ENCODE peak calls at places on chromosomes 16 and 17, in six cellular contexts. K, B, Y, D, Q and F are unnamed samples.

GRCh38 chr16:700684-701584 is 4.7 kb downstream of the FBXL16 start:
- DNase-seq in K (no peak), B (no peak), Q (no peak), D (no peak), Y (no peak), F (no peak)

GRCh38 chr17:73437826-73438225 is 126.0 kb upstream of the CDC42EP4 start:
- DNase-seq in Y (no peak), D (no peak), K (no peak), B (no peak), Q (no peak), F (no peak)

GRCh38 chr17:58513391-58513912 is 986 bp downstream of the MTMR4 start:
- DNase-seq in Y (no peak), Q (no peak), B (no peak), K (no peak), D (no peak), F (no peak)

GRCh38 chr16:17265177-17265576 is 205.6 kb downstream of the XYLT1 start:
- DNase-seq in Q (no peak), Y (no peak), D (no peak), B (no peak), K (no peak), F (no peak)

GRCh38 chr16:1960665-1961630 is 1.6 kb downstream of the NDUFB10 start:
- DNase-seq in D (no peak), B (no peak), K (no peak), Q (no peak), Y (no peak), F (no peak)

GRCh38 chr17:75832652-75833400 is 11.4 kb downstream of the UNC13D start:
- DNase-seq in Q (no peak), D (no peak), K (no peak), B (no peak), Y (no peak), F (no peak)

GRCh38 chr16:27579086-27579980 is 29.4 kb downstream of the KATNIP start:
- DNase-seq in B (no peak), Y (no peak), Q (no peak), K (no peak), D (no peak), F (peak)

GRCh38 chr17:80866050-80866793 is 125.4 kb upstream of the CHMP6 start:
- DNase-seq in Q (peak), Y (no peak), D (peak), K (peak), B (no peak), F (peak)

GRCh38 chr16:54288592-54289241 is 2.1 kb upstream of the IRX3 start:
- DNase-seq in Q (no peak), Y (no peak), B (no peak), K (no peak), D (no peak), F (no peak)

GRCh38 chr16:21092951-21093350 is 57.7 kb downstream of the DNAH3 start:
- DNase-seq in D (no peak), K (no peak), B (no peak), Y (no peak), Q (no peak), F (no peak)

GRCh38 chr17:6495450-6496115 is 51.3 kb downstream of the PIMREG start:
- DNase-seq in D (no peak), K (no peak), B (no peak), Y (no peak), Q (no peak), F (no peak)

GRCh38 chr16:12083625-12084024 is 107.1 kb downstream of the SNX29 start:
- DNase-seq in Q (no peak), B (no peak), K (no peak), D (no peak), Y (no peak), F (no peak)

GRCh38 chr16:56140645-56141044 is 50.6 kb upstream of the GNAO1 start:
- DNase-seq in D (no peak), Y (no peak), Q (no peak), B (no peak), K (no peak), F (no peak)

GRCh38 chr17:81165246-81166032 is at the start of gene PVALEF:
- DNase-seq in D (no peak), B (no peak), Q (no peak), K (no peak), Y (no peak), F (peak)

GRCh38 chr17:36482611-36483504 is 3.6 kb upstream of the ZNHIT3 start:
- DNase-seq in B (no peak), Y (peak), K (peak), D (peak), Q (peak), F (peak)

GRCh38 chr16:89000207-89000959 is 23.4 kb upstream of the CBFA2T3 start:
- DNase-seq in Q (no peak), K (no peak), D (no peak), B (no peak), Y (no peak), F (no peak)

GRCh38 chr17:63029520-63029919 is 63.5 kb downstream of the TANC2 start:
- DNase-seq in K (no peak), Y (no peak), Q (no peak), D (no peak), B (no peak), F (no peak)

GRCh38 chr17:71633391-71633849 is 487.4 kb upstream of the SOX9 start:
- DNase-seq in Q (no peak), B (no peak), Y (no peak), D (peak), K (peak), F (peak)

GRCh38 chr16:66539628-66540469 is 10.1 kb downstream of the TK2 start:
- DNase-seq in Q (no peak), B (no peak), Y (no peak), K (no peak), D (no peak), F (peak)

GRCh38 chr17:75412455-75413317 is 7.2 kb upstream of the GRB2 start:
- DNase-seq in Q (peak), D (peak), Y (no peak), K (peak), B (no peak), F (peak)

GRCh38 chr17:44829558-44830358 is at the start of gene GJC1:
- DNase-seq in K (no peak), D (no peak), Q (no peak), Y (no peak), B (no peak), F (peak)

GRCh38 chr17:76551685-76552084 is 11.8 kb downstream of the PRCD start:
- DNase-seq in K (no peak), D (no peak), Y (no peak), Q (no peak), B (no peak), F (no peak)

GRCh38 chr17:46818319-46818928 is at the start of gene WNT3:
- DNase-seq in Y (no peak), Q (no peak), K (no peak), B (no peak), D (no peak), F (no peak)

GRCh38 chr17:804541-805435 is 22.6 kb downstream of the MRM3 start:
- DNase-seq in Y (no peak), D (no peak), Q (no peak), B (no peak), K (no peak), F (no peak)

GRCh38 chr16:54454616-54455015 is 168.0 kb upstream of the IRX3 start:
- DNase-seq in B (no peak), K (no peak), Q (no peak), Y (no peak), D (no peak), F (no peak)

GRCh38 chr17:37659887-37660286 is 16.6 kb upstream of the DDX52 start:
- DNase-seq in K (no peak), D (no peak), Q (no peak), Y (no peak), B (no peak), F (no peak)

GRCh38 chr16:13391337-13391736 is 489.9 kb downstream of the SHISA9 start:
- DNase-seq in B (no peak), K (no peak), D (no peak), Y (no peak), Q (no peak), F (no peak)

GRCh38 chr16:22031483-22032083 is 23.7 kb downstream of the MOSMO start:
- DNase-seq in Q (no peak), B (no peak), K (no peak), D (no peak), Y (no peak), F (no peak)

GRCh38 chr17:8144401-8145295 is 7.6 kb downstream of the PER1 start:
- DNase-seq in D (no peak), Q (no peak), B (no peak), K (no peak), Y (no peak), F (no peak)

GRCh38 chr16:11205754-11206459 is 50.1 kb downstream of the SOCS1 start:
- DNase-seq in Y (no peak), B (no peak), D (no peak), Q (peak), K (no peak), F (no peak)

GRCh38 chr17:45385331-45385997 is 47.2 kb downstream of the ARHGAP27 start:
- DNase-seq in Q (peak), B (no peak), K (peak), Y (peak), D (peak), F (peak)

GRCh38 chr16:83935005-83935857 is 17.8 kb upstream of the OSGIN1 start:
- DNase-seq in K (no peak), Q (no peak), Y (no peak), B (no peak), D (no peak), F (no peak)

GRCh38 chr17:77287432-77288068 is 146.8 kb downstream of the SEC14L1 start:
- DNase-seq in D (peak), Q (peak), B (no peak), Y (peak), K (peak), F (peak)

GRCh38 chr16:64846966-64847365 is 274.9 kb downstream of the CDH11 start:
- DNase-seq in B (no peak), Q (no peak), D (no peak), Y (no peak), K (no peak), F (no peak)

GRCh38 chr16:64841071-64841470 is 280.8 kb downstream of the CDH11 start:
- DNase-seq in Y (no peak), D (no peak), K (no peak), B (no peak), Q (no peak), F (no peak)

DNA sequence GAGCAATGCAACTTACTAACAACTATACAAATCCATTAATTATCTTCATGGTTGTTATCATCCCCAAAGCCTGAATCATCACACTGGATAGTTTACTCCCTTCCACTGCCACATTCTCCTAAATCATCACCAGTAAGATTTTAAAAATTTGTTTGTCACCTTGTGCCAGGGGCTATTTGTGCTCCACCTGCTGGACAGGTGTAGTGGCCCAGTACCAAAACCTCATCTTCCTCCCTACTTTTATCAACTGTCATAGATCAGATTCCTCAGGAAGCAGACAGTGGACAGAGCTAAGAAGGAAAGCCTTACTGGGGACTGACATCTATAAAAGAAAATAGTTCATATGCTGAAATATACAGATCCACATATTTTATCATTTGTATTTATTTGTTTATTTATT is 280.4 kb downstream of the CDH11 start:
- DNase-seq in D (no peak), K (no peak), Y (no peak), Q (no peak), B (no peak), F (no peak)
- TF ChIP-seq CTCF in D (no peak), K (no peak), Y (no peak), Q (no peak), B (no peak), F (no peak)

DNA sequence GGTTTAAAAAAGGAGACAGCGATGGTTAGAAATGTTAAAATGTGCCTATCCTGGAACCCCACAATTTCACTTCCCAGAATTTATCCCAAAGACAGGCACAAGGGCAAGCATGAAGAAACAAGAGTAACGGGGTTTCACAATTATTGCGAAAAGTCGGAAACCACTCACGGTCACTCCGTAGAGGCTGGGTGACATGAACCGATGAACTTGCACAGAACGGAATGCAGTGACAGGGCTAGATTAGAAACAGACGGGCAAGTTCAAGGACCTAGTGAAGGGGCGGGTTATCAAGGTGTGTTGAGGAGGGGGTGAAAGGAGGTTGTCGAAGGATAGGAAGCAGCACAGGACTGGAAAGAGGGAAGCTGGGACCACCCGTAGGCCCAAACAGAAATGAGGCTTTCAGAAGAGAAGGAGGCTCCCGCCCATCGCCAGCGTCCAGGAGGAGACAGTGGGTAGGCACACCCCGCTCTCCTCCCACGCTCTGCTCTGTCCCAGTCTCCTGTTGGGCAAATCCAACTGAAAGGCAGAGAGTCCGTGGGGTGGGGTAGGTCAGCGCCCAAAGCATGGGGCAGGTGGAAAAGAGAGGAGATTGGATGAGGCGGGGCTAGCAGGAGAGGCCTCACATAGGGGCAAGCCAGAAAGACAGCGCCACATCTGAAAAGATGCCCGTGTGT is 47.4 kb upstream of the JPH3 start:
- DNase-seq in Q (no peak), K (no peak), D (no peak), B (no peak), Y (no peak), F (no peak)
- TF ChIP-seq POLR2A in Q (no peak), K (no peak), D (no peak), B (no peak), Y (no peak), F (no peak)

GRCh38 chr16:49866533-49867155 is 10.7 kb upstream of the ZNF423 start:
- DNase-seq in Y (no peak), Q (no peak), D (no peak), B (no peak), K (no peak), F (no peak)
- H3K27ac ChIP-seq in Y (no peak), Q (no peak), D (no peak), B (no peak), K (no peak), F (no peak)

GRCh38 chr16:8872967-8873865 is 4.4 kb upstream of the CARHSP1 start:
- DNase-seq in D (no peak), B (no peak), Q (no peak), Y (no peak), K (no peak), F (no peak)
- TF ChIP-seq CTCF in D (no peak), B (no peak), Q (no peak), Y (no peak), K (no peak), F (no peak)

GRCh38 chr17:60501589-60501988 is 24.5 kb downstream of the APPBP2 start:
- DNase-seq in K (no peak), Y (no peak), D (no peak), B (no peak), Q (no peak), F (no peak)

GRCh38 chr17:60506312-60506711 is 19.7 kb downstream of the APPBP2 start:
- DNase-seq in Y (no peak), Q (no peak), B (no peak), K (no peak), D (no peak), F (no peak)

GRCh38 chr17:60502145-60502544 is 23.9 kb downstream of the APPBP2 start:
- DNase-seq in B (no peak), K (no peak), Y (no peak), D (no peak), Q (no peak), F (no peak)
- TF ChIP-seq POLR2A in B (no peak), K (no peak), Y (no peak), D (no peak), Q (no peak), F (no peak)

GRCh38 chr17:43169561-43170139 is 1.4 kb upstream of the NBR1 start:
- DNase-seq in D (peak), B (no peak), K (peak), Q (peak), Y (peak), F (no peak)

GRCh38 chr17:43170140-43170765 is 761 bp upstream of the NBR1 start:
- DNase-seq in Y (peak), K (peak), B (no peak), Q (peak), D (peak), F (peak)

GRCh38 chr17:43175213-43176118 is 4.5 kb downstream of the NBR1 start:
- DNase-seq in Q (no peak), Y (no peak), B (no peak), K (no peak), D (no peak), F (no peak)

GRCh38 chr17:43170766-43171681 is at the start of gene NBR1:
- DNase-seq in B (peak), K (peak), D (peak), Q (peak), Y (peak), F (peak)

GRCh38 chr17:43171761-43172487 is 910 bp downstream of the NBR1 start:
- DNase-seq in Y (peak), D (peak), B (no peak), Q (peak), K (peak), F (peak)
- H3K27ac ChIP-seq in Y (peak), D (peak), B (peak), Q (peak), K (peak), F (peak)

GRCh38 chr17:42098747-42099399 is 600 bp upstream of the ZNF385C start:
- DNase-seq in B (no peak), Q (no peak), Y (no peak), K (no peak), D (no peak), F (no peak)
- TF ChIP-seq CTCF in B (no peak), Q (no peak), Y (no peak), K (no peak), D (no peak), F (no peak)